ENCODE peak calls at places on chromosome 22, in six cellular contexts. Y is MM.1S, V is heart right ventricle, J is HCT116, K is thoracic aorta, S is progenitor cell of endocrine pancreas. R is an unnamed sample.

GRCh38 chr22:37069319-37069718 is 17.8 kb downstream of the KCTD17 start:
- DNase-seq in Y (no peak), V (no peak), J (no peak), K (no peak), S (no peak), R (no peak)

GRCh38 chr22:48277868-48278581 is 1515.6 kb downstream of the TBC1D22A start:
- DNase-seq in Y (peak), V (no peak), J (no peak), K (no peak), S (no peak), R (peak)

GRCh38 chr22:42895541-42895981 is 38.5 kb upstream of the ARFGAP3 start:
- DNase-seq in Y (no peak), V (no peak), J (no peak), K (no peak), S (no peak), R (no peak)

GRCh38 chr22:22931557-22932270 is 44.1 kb downstream of the IGLL5 start:
- DNase-seq in Y (peak), V (no peak), J (no peak), K (no peak), S (no peak), R (no peak)

GRCh38 chr22:36900880-36901279 is 12.5 kb upstream of the CSF2RB start:
- DNase-seq in Y (no peak), V (no peak), J (no peak), K (no peak), S (no peak), R (no peak)

GRCh38 chr22:25658641-25659040 is 83.3 kb upstream of the MYO18B start:
- DNase-seq in Y (no peak), V (no peak), J (no peak), K (no peak), S (no peak), R (no peak)

GRCh38 chr22:28112548-28113043 is 193.5 kb upstream of the PITPNB start:
- DNase-seq in Y (peak), V (peak), J (peak), K (peak), S (no peak), R (peak)

GRCh38 chr22:35032571-35032970 is 33.4 kb upstream of the ISX start:
- DNase-seq in Y (no peak), V (no peak), J (no peak), K (no peak), S (no peak), R (no peak)

GRCh38 chr22:17121235-17122195 is at the start of gene TMEM121B:
- DNase-seq in Y (no peak), V (peak), J (no peak), K (no peak), S (peak), R (no peak)

GRCh38 chr22:22110548-22111266 is 128.1 kb upstream of the TOP3B start:
- DNase-seq in Y (peak), V (peak), J (peak), K (no peak), S (peak), R (no peak)

GRCh38 chr22:24706050-24706449 is 68.5 kb downstream of the PIWIL3 start:
- DNase-seq in Y (no peak), V (no peak), J (no peak), K (no peak), S (no peak), R (no peak)

GRCh38 chr22:49139492-49140151 is 688.1 kb downstream of the BRD1 start:
- DNase-seq in Y (no peak), V (no peak), J (no peak), K (no peak), S (no peak), R (no peak)

GRCh38 chr22:28424427-28425080 is 255.1 kb downstream of the TTC28 start:
- DNase-seq in Y (no peak), V (no peak), J (no peak), K (no peak), S (no peak), R (no peak)

GRCh38 chr22:20600137-20600673 is 92.8 kb downstream of the MED15 start:
- DNase-seq in Y (no peak), V (no peak), J (no peak), K (no peak), S (no peak), R (no peak)

GRCh38 chr22:20604092-20604747 is 96.8 kb downstream of the MED15 start:
- DNase-seq in Y (no peak), V (no peak), J (no peak), K (no peak), S (no peak), R (no peak)

GRCh38 chr22:20601308-20601707 is 93.9 kb downstream of the MED15 start:
- DNase-seq in Y (no peak), V (no peak), J (no peak), K (no peak), S (no peak), R (no peak)

GRCh38 chr22:20604776-20605221 is 97.4 kb downstream of the MED15 start:
- DNase-seq in Y (no peak), V (no peak), J (no peak), K (no peak), S (no peak), R (no peak)

DNA sequence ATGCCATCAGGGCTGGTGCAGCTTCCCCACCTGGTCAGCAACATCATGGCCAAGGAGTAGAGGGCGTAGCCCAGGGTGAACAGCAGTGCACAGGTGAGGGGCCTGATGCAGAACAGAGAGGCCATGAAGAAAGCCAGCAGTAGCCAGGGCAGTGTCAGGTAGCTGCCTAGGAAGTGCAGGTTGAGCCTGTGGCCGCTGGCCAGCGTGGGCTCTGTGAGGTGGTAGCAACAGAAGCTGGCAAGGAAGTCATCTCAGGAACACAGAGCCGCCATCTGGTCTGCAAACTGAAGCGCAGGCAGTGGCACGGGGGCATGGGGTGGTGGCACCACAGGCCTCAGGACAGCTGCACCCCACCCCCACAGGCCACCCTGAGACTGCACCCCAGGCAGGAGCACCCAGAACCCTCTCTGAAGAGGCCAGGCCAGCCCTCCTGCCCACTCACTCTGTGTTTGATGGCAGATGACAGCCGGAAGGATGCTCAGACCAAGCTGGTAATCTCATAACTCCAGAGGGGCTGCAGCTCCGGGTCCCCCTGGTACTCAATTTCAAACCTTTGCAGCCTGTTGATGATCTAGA is 95.3 kb downstream of the MED15 start:
- DNase-seq in Y (no peak), V (no peak), J (no peak), K (no peak), S (no peak), R (no peak)
- TF ChIP-seq CTCF in Y (no peak), V (no peak), J (no peak), K (no peak), S (no peak), R (no peak)

GRCh38 chr22:32123657-32124056 is 35.4 kb downstream of the C22orf42 start:
- DNase-seq in Y (no peak), V (no peak), J (no peak), K (no peak), S (no peak), R (no peak)
- TF ChIP-seq CTCF in Y (peak), V (no peak), J (peak), K (no peak), S (peak), R (no peak)

DNA sequence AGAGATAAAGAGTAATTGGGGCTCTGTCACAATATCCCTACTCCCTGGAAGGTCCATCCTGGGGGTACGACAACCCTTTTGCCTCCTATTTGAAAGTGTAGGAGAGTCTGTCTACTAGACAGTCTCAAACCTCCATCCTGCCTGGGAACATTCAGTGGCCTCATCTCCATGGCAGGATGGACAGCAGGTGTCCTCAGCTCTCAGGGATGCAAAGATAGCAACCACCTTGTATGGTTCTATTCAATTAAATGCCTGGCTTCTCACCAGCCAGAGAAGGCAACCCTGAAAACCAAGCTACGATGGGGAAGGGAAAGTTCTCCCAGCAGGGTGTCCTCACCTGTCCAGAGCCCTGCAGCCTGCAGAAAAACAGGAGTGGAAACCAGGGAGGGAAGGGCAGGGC is 164.9 kb downstream of the MIAT start:
- DNase-seq in Y (no peak), V (no peak), J (no peak), K (no peak), S (no peak), R (no peak)
- TF ChIP-seq CTCF in Y (no peak), V (no peak), J (no peak), K (no peak), S (no peak), R (no peak)

DNA sequence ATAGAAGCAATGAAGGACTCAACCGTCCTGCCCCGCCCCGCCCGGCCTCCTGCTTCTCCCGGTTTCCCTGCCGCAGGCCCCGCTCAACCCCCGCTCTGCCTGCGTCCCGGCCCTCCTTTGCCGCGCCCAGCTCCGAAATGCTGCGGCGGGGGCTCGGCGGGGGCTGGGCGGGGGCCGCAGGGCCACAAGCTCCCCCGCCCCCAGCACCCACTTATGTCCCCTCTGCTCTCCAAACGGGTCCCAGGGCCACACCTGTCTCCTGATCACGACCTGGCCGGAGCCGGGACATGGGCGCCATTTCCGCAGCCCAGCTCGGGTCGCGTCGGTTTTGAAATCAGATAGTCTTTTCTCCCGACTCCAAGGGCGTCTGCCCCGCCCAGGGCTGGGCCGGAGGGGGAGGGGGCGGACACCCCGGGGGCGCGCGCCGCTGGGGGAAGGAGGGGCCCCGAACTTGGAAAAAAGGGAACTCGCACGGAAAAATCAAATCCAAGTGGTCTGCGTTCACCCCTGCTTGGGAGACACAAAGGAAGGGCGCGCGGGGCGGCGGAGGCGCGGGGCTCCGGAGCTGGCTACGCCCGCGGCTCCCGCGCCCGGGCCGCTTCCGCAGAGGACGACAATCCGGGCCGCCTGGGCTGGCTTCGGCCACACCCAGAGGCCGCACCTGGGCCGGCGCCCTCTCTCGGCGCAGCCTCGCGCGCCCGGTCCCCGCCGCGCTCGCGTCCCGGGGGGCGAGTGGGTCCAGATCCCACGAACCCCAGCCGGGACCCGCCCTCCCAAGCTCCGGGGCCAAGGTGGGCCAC is 70.5 kb upstream of the EP300 start:
- DNase-seq in Y (peak), V (peak), J (peak), K (no peak), S (peak), R (peak)
- TF ChIP-seq CTCF in Y (peak), V (no peak), J (no peak), K (no peak), S (peak), R (no peak)